ENCODE peak calls at places on chromosomes 4 and X, in ten cellular contexts. A is Caco-2, C is pancreas, P is nephron progenitor cell, O is GM13977, R is upper lobe of right lung, U is GM12878, E is lower lobe of right lung, Y is AG09319, K is upper lobe of left lung. B is an unnamed sample.
A peak's percentile ranks its signal among the peaks of the same experiment; 100 is the strongest.

GRCh38 chr4:88818650-88819470 is 121.2 kb upstream of the NAP1L5 start:
- DNase-seq in K (no peak), A (peak; percentile 54), E (no peak), C (peak; percentile 32), Y (no peak), P (peak; percentile 12), U (peak; percentile 15), R (no peak), O (peak; percentile 9), B (peak; percentile 60)

GRCh38 chrX:18654873-18655836 is 16.8 kb downstream of the RS1 start:
- DNase-seq in O (no peak), E (no peak), K (no peak), P (no peak), C (no peak), A (peak; percentile 18), U (no peak), R (no peak), Y (no peak), B (no peak)

GRCh38 chrX:97751735-97752134 is 868.0 kb downstream of the RPA4 start:
- DNase-seq in C (no peak), A (no peak), U (no peak), P (no peak), O (no peak), E (no peak), Y (no peak), R (no peak), K (no peak), B (no peak)

GRCh38 chrX:16666541-16666940 is 16.6 kb downstream of the S100G start:
- DNase-seq in R (no peak), K (no peak), Y (no peak), A (no peak), P (no peak), C (no peak), U (no peak), E (no peak), O (no peak), B (no peak)

GRCh38 chr4:30718889-30719252 is 1.3 kb upstream of the PCDH7 start:
- DNase-seq in P (peak; percentile 38), A (peak; percentile 17), K (peak; percentile 17), Y (no peak), O (peak; percentile 13), E (no peak), U (no peak), R (no peak), C (no peak), B (no peak)

GRCh38 chr4:184282251-184282713 is 64.6 kb upstream of the ENPP6 start:
- DNase-seq in E (peak; percentile 66), P (no peak), R (peak; percentile 74), Y (no peak), U (peak; percentile 80), A (no peak), C (no peak), K (no peak), O (peak; percentile 30), B (peak; percentile 90)

GRCh38 chrX:138127314-138127713 is 561.4 kb downstream of the ZIC3 start:
- DNase-seq in O (no peak), R (no peak), U (no peak), A (no peak), Y (no peak), K (no peak), C (no peak), P (no peak), E (no peak), B (no peak)

GRCh38 chrX:31604629-31605221 is 532.9 kb upstream of the FTHL17 start:
- DNase-seq in K (no peak), U (peak; percentile 51), E (no peak), Y (no peak), C (no peak), A (no peak), P (no peak), R (no peak), O (no peak), B (no peak)

GRCh38 chr4:1044469-1045192 is 33.2 kb downstream of the FGFRL1 start:
- DNase-seq in R (peak; percentile 57), K (peak; percentile 69), E (peak; percentile 37), O (no peak), C (peak; percentile 2), Y (no peak), U (no peak), P (peak; percentile 3), A (no peak), B (peak; percentile 2)

GRCh38 chrX:71998836-71999509 is 88.3 kb downstream of the NHSL2 start:
- DNase-seq in P (peak; percentile 25), R (no peak), U (no peak), O (peak; percentile 63), C (no peak), A (peak; percentile 21), Y (no peak), K (no peak), E (no peak), B (peak; percentile 51)

DNA sequence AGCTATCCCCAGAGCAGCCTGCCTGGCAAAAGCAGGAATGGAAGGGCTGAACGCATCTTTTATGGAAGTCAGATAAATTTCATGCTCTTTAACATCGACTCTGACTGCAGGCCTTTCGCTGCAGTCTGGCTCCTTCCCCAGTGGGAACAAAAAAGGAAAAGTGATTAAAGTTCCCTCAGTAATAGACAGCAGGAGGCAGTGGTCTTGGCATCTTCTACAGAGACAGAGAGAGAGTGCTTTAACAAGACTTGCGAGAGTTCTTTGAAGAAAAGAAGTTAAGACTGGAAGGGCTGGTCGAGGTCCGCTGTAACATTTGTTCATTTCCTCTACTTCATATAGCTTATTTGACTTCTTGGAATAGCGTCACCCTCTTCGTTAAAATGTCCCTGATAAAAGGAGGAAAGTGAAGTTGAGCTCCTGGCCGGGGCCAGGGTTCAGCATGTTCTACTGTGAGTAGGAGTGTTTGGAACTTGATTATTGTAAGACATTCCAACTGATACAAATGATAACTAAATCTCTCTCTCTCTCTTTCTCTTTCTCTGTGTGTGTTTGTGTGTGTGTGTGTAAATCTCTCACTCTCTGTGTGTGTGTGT is 179.8 kb downstream of the SLIT2 start:
- DNase-seq in K (no peak), R (no peak), E (no peak), Y (no peak), C (no peak), A (no peak), U (no peak), O (no peak), P (no peak), B (no peak)
- TF ChIP-seq CTCF in K (no peak), R (no peak), E (no peak), Y (peak; percentile 12), C (no peak), A (no peak), U (no peak), O (no peak), P (no peak), B (no peak)

DNA sequence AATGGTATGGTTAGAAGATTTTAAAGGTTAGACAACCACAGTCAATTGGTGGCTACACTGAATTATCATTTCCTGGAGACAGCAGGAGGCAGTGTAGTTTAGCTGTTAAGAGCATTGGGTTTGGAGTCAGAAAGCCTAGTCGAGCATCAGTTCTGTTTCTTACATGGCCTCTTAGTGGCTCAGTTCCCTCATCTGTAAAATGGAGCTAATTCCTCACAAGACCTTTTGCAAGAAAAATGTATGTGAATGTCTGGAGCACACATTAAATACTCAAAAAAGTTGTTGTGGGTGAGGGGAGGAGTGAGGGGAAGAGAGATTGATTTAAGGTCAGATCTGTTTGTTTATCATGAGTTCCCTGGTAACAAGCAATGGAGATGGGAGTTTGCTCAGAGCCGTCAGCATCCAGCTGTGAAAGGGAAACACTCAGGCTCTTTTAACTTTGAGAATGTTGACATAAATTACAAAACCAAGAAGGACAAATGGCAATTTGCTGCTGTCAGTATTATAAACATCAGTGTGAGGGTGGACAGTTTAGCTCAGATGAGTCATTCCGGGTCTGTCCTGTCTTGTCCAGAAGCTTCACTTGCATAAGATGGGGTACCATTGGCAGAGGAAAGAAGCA is 98.2 kb upstream of the PGRMC2 start:
- DNase-seq in E (no peak), Y (no peak), A (no peak), P (no peak), O (peak; percentile 10), K (no peak), R (no peak), U (no peak), C (no peak), B (no peak)
- TF ChIP-seq CTCF in E (no peak), Y (peak; percentile 24), A (no peak), P (no peak), O (peak; percentile 23), K (no peak), R (no peak), U (no peak), C (no peak), B (no peak)

GRCh38 chr4:121951570-121952110 is at the start of gene TRPC3:
- DNase-seq in E (peak; percentile 54), Y (no peak), K (peak; percentile 89), A (peak; percentile 32), R (peak; percentile 70), U (no peak), P (peak; percentile 74), C (no peak), O (peak; percentile 58), B (peak; percentile 41)

GRCh38 chr4:121952290-121952689 is 430 bp upstream of the TRPC3 start:
- DNase-seq in R (no peak), K (no peak), C (no peak), O (no peak), Y (no peak), E (no peak), P (no peak), U (no peak), A (no peak), B (no peak)

GRCh38 chr4:121946644-121947043 is 5.2 kb downstream of the TRPC3 start:
- DNase-seq in C (no peak), K (no peak), A (no peak), P (no peak), O (no peak), Y (no peak), U (no peak), E (no peak), R (no peak), B (no peak)

GRCh38 chr4:121950680-121951569 is 935 bp downstream of the TRPC3 start:
- DNase-seq in A (peak; percentile 16), Y (no peak), U (no peak), O (peak; percentile 52), P (peak; percentile 41), K (peak; percentile 76), R (peak; percentile 66), E (peak; percentile 55), C (no peak), B (peak; percentile 26)

GRCh38 chr4:121950212-121950679 is 1.6 kb downstream of the TRPC3 start:
- DNase-seq in E (peak; percentile 82), K (peak; percentile 96), P (peak; percentile 98), A (peak; percentile 91), Y (peak; percentile 36), C (peak; percentile 22), U (no peak), R (peak; percentile 90), O (peak; percentile 89), B (peak; percentile 91)
- TF ChIP-seq CTCF in E (peak; percentile 82), K (peak; percentile 49), P (peak; percentile 92), A (peak; percentile 77), Y (peak; percentile 82), C (peak; percentile 58), U (peak; percentile 71), R (peak; percentile 71), O (peak; percentile 90), B (peak; percentile 81)

DNA sequence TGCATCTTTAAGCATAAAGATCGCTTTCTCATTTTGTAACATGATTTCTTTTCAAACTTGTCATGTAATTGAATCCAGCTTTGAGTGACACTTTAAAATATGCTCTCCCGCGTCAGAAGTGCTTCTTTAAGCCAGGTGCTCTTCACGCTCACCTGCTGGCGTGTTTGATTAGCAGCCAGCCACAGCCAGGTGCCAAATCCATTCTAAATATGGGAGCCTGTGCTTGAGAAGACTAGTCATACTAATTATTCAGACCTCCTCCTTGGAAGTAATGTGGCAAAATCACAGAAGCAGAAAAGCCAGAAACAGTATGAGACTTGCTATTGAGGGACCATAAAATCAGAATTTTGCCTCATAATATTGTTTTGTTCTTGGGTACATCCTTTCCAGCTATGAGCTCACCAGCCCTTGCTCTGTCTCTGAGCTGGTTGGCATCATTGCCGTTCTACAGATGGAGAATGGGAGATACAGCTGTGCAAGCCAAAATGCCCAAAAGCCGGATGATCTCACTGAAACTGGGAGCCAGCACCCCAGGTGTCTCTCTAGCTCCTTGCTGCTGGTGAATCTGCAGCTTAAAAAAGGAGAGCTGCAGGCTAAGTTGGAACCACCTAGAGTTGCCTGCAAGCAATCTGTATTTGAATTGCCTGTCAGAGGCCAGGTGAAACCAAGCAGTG is 205.4 kb downstream of the SHROOM3 start:
- DNase-seq in O (no peak), K (no peak), R (peak; percentile 79), U (no peak), A (no peak), Y (no peak), E (peak; percentile 77), C (no peak), P (no peak), B (no peak)
- TF ChIP-seq CTCF in O (no peak), K (no peak), R (no peak), U (no peak), A (no peak), Y (no peak), E (no peak), C (no peak), P (no peak), B (no peak)